ENCODE peak calls at places on chromosome 3, in four cellular contexts. One of them, this sample, is unnamed.

GRCh38 chr3:45105855-45106655 is 40.1 kb downstream of the CDCP1 start:
- DNase-seq in WTC11: no peak
- DNase-seq in K562: peak
- DNase-seq in HepG2: no peak
- DNase-seq in this sample: no peak

GRCh38 chr3:140316461-140316860 is 361.4 kb upstream of the TRIM42 start:
- DNase-seq in K562: no peak
- DNase-seq in HepG2: no peak
- DNase-seq in WTC11: no peak
- DNase-seq in this sample: no peak

GRCh38 chr3:146142757-146143156 is 18.2 kb downstream of the PLOD2 start:
- DNase-seq in WTC11: no peak
- DNase-seq in K562: no peak
- DNase-seq in HepG2: no peak
- DNase-seq in this sample: peak

GRCh38 chr3:44337253-44337652 is 1.3 kb upstream of the TCAIM start:
- DNase-seq in WTC11: no peak
- DNase-seq in K562: no peak
- DNase-seq in HepG2: no peak
- DNase-seq in this sample: no peak

GRCh38 chr3:185342458-185343169 is 20.3 kb upstream of the MAP3K13 start:
- DNase-seq in HepG2: no peak
- DNase-seq in WTC11: no peak
- DNase-seq in K562: no peak
- DNase-seq in this sample: no peak

GRCh38 chr3:140863481-140864084 is 78.1 kb upstream of the SLC25A36 start:
- DNase-seq in K562: peak
- DNase-seq in WTC11: peak
- DNase-seq in HepG2: peak
- DNase-seq in this sample: peak

GRCh38 chr3:151044706-151045105 is 40.8 kb upstream of the MED12L start:
- DNase-seq in HepG2: no peak
- DNase-seq in WTC11: no peak
- DNase-seq in K562: no peak
- DNase-seq in this sample: no peak

GRCh38 chr3:47430606-47431005 is 45.1 kb downstream of the SCAP start:
- DNase-seq in HepG2: no peak
- DNase-seq in WTC11: no peak
- DNase-seq in K562: no peak
- DNase-seq in this sample: no peak

GRCh38 chr3:11907667-11908660 is 61.3 kb upstream of the TAMM41 start:
- DNase-seq in WTC11: no peak
- DNase-seq in HepG2: no peak
- DNase-seq in K562: no peak
- DNase-seq in this sample: no peak

GRCh38 chr3:66133853-66134445 is 86.9 kb upstream of the SLC25A26 start:
- DNase-seq in WTC11: no peak
- DNase-seq in K562: no peak
- DNase-seq in HepG2: no peak
- DNase-seq in this sample: no peak

GRCh38 chr3:57169872-57170623 is 4.9 kb upstream of the IL17RD start:
- DNase-seq in HepG2: peak
- DNase-seq in K562: peak
- DNase-seq in WTC11: peak
- DNase-seq in this sample: peak

GRCh38 chr3:28726840-28727239 is 378.2 kb upstream of the AZI2 start:
- DNase-seq in K562: peak
- DNase-seq in WTC11: peak
- DNase-seq in HepG2: peak
- DNase-seq in this sample: peak

GRCh38 chr3:192851821-192852352 is 65.8 kb downstream of the MB21D2 start:
- DNase-seq in K562: no peak
- DNase-seq in HepG2: peak
- DNase-seq in WTC11: no peak
- DNase-seq in this sample: no peak

GRCh38 chr3:170240671-170241070 is 18.4 kb downstream of the PRKCI start:
- DNase-seq in HepG2: no peak
- DNase-seq in K562: no peak
- DNase-seq in WTC11: no peak
- DNase-seq in this sample: no peak

GRCh38 chr3:33982269-33982798 is 183.9 kb downstream of the PDCD6IP start:
- DNase-seq in HepG2: no peak
- DNase-seq in K562: no peak
- DNase-seq in WTC11: no peak
- DNase-seq in this sample: no peak

GRCh38 chr3:55571913-55572312 is 84.8 kb upstream of the WNT5A start:
- DNase-seq in K562: no peak
- DNase-seq in WTC11: peak
- DNase-seq in HepG2: peak
- DNase-seq in this sample: no peak

GRCh38 chr3:170621256-170621655 is 35.4 kb upstream of the SLC7A14 start:
- DNase-seq in K562: no peak
- DNase-seq in HepG2: no peak
- DNase-seq in WTC11: no peak
- DNase-seq in this sample: no peak

GRCh38 chr3:170716172-170716800 is 130.4 kb upstream of the SLC7A14 start:
- DNase-seq in K562: no peak
- DNase-seq in WTC11: no peak
- DNase-seq in HepG2: no peak
- DNase-seq in this sample: no peak

GRCh38 chr3:171256445-171257250 is 203.6 kb downstream of the TNIK start:
- DNase-seq in HepG2: no peak
- DNase-seq in K562: no peak
- DNase-seq in WTC11: no peak
- DNase-seq in this sample: no peak

GRCh38 chr3:187987919-187988318 is 166.0 kb upstream of the LPP start:
- DNase-seq in K562: no peak
- DNase-seq in WTC11: no peak
- DNase-seq in HepG2: no peak
- DNase-seq in this sample: no peak

GRCh38 chr3:2686816-2687502 is 423.2 kb downstream of the IL5RA start:
- DNase-seq in WTC11: no peak
- DNase-seq in HepG2: no peak
- DNase-seq in K562: no peak
- DNase-seq in this sample: no peak

GRCh38 chr3:179658584-179658983 is 5.7 kb downstream of the USP13 start:
- DNase-seq in K562: no peak
- DNase-seq in HepG2: no peak
- DNase-seq in WTC11: no peak
- DNase-seq in this sample: no peak

GRCh38 chr3:183800221-183800863 is 25.0 kb downstream of the MAP6D1 start:
- DNase-seq in WTC11: no peak
- DNase-seq in HepG2: no peak
- DNase-seq in K562: no peak
- DNase-seq in this sample: no peak
- TF ChIP-seq ELF4 in WTC11: no peak
- TF ChIP-seq ELF4 in HepG2: no peak
- TF ChIP-seq ELF4 in K562: no peak
- TF ChIP-seq ELF4 in this sample: no peak

GRCh38 chr3:128807186-128807830 is 72.1 kb upstream of the ACAD9 start:
- DNase-seq in WTC11: no peak
- DNase-seq in K562: no peak
- DNase-seq in HepG2: no peak
- DNase-seq in this sample: no peak
- TF ChIP-seq ELF4 in WTC11: no peak
- TF ChIP-seq ELF4 in K562: no peak
- TF ChIP-seq ELF4 in HepG2: no peak
- TF ChIP-seq ELF4 in this sample: no peak

DNA sequence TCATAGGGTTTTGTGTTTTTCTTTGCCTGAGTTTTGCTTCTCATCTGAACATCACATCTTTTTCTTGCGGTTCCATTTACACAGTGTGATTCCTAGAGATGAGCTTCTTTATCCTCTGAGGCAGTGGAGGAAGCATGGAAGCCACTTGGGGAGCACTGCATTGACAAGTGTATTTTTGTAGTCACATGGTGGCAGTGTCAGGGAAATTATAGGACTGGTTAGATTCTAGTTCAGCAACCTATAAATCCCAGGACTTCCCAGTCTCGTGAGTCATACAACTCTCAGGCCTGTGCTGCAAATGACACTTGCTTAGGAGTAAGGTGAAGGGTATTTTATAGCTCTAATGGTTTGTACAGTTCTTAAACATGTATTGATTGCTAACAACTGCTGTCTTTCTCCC is 58.4 kb downstream of the RBM6 start:
- DNase-seq in K562: no peak
- DNase-seq in HepG2: no peak
- DNase-seq in WTC11: no peak
- DNase-seq in this sample: no peak
- TF ChIP-seq ELF4 in K562: no peak
- TF ChIP-seq ELF4 in HepG2: no peak
- TF ChIP-seq ELF4 in WTC11: no peak
- TF ChIP-seq ELF4 in this sample: no peak

DNA sequence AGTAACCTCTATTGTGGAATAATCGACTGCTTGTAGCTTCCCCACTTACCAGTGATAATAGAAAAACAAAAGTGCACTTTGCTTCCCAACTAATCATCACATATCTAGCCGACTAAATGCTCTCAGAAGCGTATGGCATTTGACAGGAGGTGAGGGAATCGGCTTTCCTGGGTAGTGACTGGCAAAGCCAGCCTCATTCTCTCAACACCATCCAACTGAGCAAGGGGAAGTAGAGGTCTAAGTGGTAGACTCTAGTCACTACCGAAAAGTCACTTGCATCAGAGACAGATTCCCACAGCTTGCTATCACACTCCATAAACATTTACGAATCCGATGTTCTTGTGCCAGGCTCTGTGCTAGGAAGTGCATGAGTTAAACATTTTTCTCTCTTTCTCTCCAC is 12.1 kb downstream of the ZNF385D start:
- DNase-seq in K562: no peak
- DNase-seq in WTC11: no peak
- DNase-seq in HepG2: no peak
- DNase-seq in this sample: no peak
- TF ChIP-seq ELF4 in K562: no peak
- TF ChIP-seq ELF4 in WTC11: no peak
- TF ChIP-seq ELF4 in HepG2: no peak
- TF ChIP-seq ELF4 in this sample: no peak

DNA sequence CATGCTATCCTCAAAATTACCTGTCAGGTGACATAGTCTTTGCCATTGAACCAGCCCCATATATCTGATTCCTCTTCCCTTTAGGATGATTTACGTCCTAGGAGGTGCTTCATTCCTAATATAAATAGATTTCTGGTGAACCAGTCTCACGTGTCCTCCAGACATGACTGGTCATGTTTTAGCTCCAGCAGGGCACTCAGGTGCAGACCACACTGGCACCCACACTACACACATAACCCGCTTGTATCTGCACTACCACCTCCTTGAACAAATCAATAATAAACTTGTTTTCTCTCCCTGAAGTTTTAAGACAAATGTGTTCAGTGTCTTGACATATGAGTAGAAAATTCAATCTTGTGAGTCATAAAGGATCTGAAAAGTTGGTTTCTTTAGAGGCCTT is 155.5 kb downstream of the GOLIM4 start:
- DNase-seq in WTC11: no peak
- DNase-seq in K562: no peak
- DNase-seq in HepG2: no peak
- DNase-seq in this sample: no peak
- TF ChIP-seq ELF4 in WTC11: no peak
- TF ChIP-seq ELF4 in K562: no peak
- TF ChIP-seq ELF4 in HepG2: no peak
- TF ChIP-seq ELF4 in this sample: no peak

DNA sequence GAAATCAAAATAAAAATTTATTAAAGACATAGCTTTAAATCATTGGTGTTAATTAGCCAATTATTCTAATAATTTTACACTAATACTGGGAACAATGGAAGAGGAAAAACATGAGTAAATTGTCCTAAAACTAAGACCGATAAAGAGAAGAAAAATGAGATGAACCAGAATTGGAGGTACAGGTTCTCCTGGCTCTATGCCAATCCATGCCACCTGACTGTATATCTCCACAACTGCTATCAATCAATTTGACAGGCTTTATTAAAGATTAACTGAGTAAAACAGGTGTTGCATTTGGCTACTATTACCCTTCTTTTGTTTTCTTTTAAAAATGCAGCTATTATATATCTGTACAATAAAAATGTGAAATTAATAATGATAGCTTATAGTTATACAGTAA is 850.0 kb downstream of the CADM2 start:
- DNase-seq in HepG2: no peak
- DNase-seq in K562: no peak
- DNase-seq in WTC11: no peak
- DNase-seq in this sample: no peak
- TF ChIP-seq ELF4 in HepG2: no peak
- TF ChIP-seq ELF4 in K562: no peak
- TF ChIP-seq ELF4 in WTC11: no peak
- TF ChIP-seq ELF4 in this sample: no peak

This sample was measured in HEK293T.